ENCODE peak calls at places on chromosome 1, in ten cellular contexts. One of them, this sample, is unnamed.
A peak's percentile ranks its signal among the peaks of the same experiment; 100 is the strongest.

GRCh38 chr1:121418369-121419049 is 233.7 kb downstream of the SRGAP2C start:
- DNase-seq in Calu3: no peak
- DNase-seq in lung: no peak
- DNase-seq in HTR-8/SVneo: no peak
- DNase-seq in hippocampal formation: no peak
- DNase-seq in KG1: no peak
- DNase-seq in lower leg skin: no peak
- DNase-seq in anterior cingulate cortex: no peak
- DNase-seq in GM19239: no peak
- DNase-seq in Right ventricle myocardium superior: no peak
- DNase-seq in this sample: no peak

GRCh38 chr1:230073371-230074035 is 6.5 kb downstream of the GALNT2 start:
- DNase-seq in hippocampal formation: no peak
- DNase-seq in Calu3: no peak
- DNase-seq in Right ventricle myocardium superior: no peak
- DNase-seq in GM19239: no peak
- DNase-seq in KG1: no peak
- DNase-seq in lung: no peak
- DNase-seq in lower leg skin: peak; percentile 15
- DNase-seq in anterior cingulate cortex: no peak
- DNase-seq in HTR-8/SVneo: peak; percentile 54
- DNase-seq in this sample: peak; percentile 82

GRCh38 chr1:212749924-212750535 is 41.5 kb downstream of the NSL1 start:
- DNase-seq in anterior cingulate cortex: no peak
- DNase-seq in hippocampal formation: peak; percentile 16
- DNase-seq in KG1: peak; percentile 22
- DNase-seq in lung: no peak
- DNase-seq in GM19239: no peak
- DNase-seq in HTR-8/SVneo: peak; percentile 76
- DNase-seq in Calu3: peak; percentile 32
- DNase-seq in Right ventricle myocardium superior: no peak
- DNase-seq in lower leg skin: no peak
- DNase-seq in this sample: peak; percentile 65

GRCh38 chr1:205430631-205431305 is 8.9 kb upstream of the LEMD1 start:
- DNase-seq in GM19239: no peak
- DNase-seq in KG1: no peak
- DNase-seq in Calu3: peak; percentile 76
- DNase-seq in lower leg skin: peak; percentile 84
- DNase-seq in anterior cingulate cortex: peak; percentile 31
- DNase-seq in HTR-8/SVneo: peak; percentile 41
- DNase-seq in lung: no peak
- DNase-seq in hippocampal formation: peak; percentile 57
- DNase-seq in Right ventricle myocardium superior: peak; percentile 71
- DNase-seq in this sample: peak; percentile 16

GRCh38 chr1:13694886-13695684 is 4.9 kb upstream of the PRDM2 start:
- DNase-seq in Right ventricle myocardium superior: no peak
- DNase-seq in anterior cingulate cortex: no peak
- DNase-seq in KG1: no peak
- DNase-seq in GM19239: no peak
- DNase-seq in Calu3: no peak
- DNase-seq in HTR-8/SVneo: no peak
- DNase-seq in lung: no peak
- DNase-seq in lower leg skin: no peak
- DNase-seq in hippocampal formation: no peak
- DNase-seq in this sample: no peak

GRCh38 chr1:6700853-6701436 is 671 bp downstream of the DNAJC11 start:
- DNase-seq in GM19239: no peak
- DNase-seq in anterior cingulate cortex: no peak
- DNase-seq in Right ventricle myocardium superior: no peak
- DNase-seq in HTR-8/SVneo: no peak
- DNase-seq in Calu3: no peak
- DNase-seq in lower leg skin: no peak
- DNase-seq in KG1: no peak
- DNase-seq in hippocampal formation: no peak
- DNase-seq in lung: no peak
- DNase-seq in this sample: no peak

GRCh38 chr1:93807301-93807930 is 71.6 kb downstream of the DNTTIP2 start:
- DNase-seq in KG1: no peak
- DNase-seq in lung: no peak
- DNase-seq in Calu3: no peak
- DNase-seq in anterior cingulate cortex: no peak
- DNase-seq in Right ventricle myocardium superior: no peak
- DNase-seq in lower leg skin: no peak
- DNase-seq in hippocampal formation: no peak
- DNase-seq in GM19239: no peak
- DNase-seq in HTR-8/SVneo: no peak
- DNase-seq in this sample: no peak

GRCh38 chr1:175720023-175720422 is 23.4 kb downstream of the TNR start:
- DNase-seq in HTR-8/SVneo: no peak
- DNase-seq in lung: no peak
- DNase-seq in KG1: no peak
- DNase-seq in lower leg skin: no peak
- DNase-seq in GM19239: no peak
- DNase-seq in anterior cingulate cortex: no peak
- DNase-seq in Calu3: no peak
- DNase-seq in hippocampal formation: no peak
- DNase-seq in Right ventricle myocardium superior: no peak
- DNase-seq in this sample: no peak

GRCh38 chr1:31614538-31615005 is 2.9 kb upstream of the HCRTR1 start:
- DNase-seq in Calu3: no peak
- DNase-seq in Right ventricle myocardium superior: no peak
- DNase-seq in lung: no peak
- DNase-seq in anterior cingulate cortex: no peak
- DNase-seq in lower leg skin: peak; percentile 84
- DNase-seq in GM19239: no peak
- DNase-seq in HTR-8/SVneo: no peak
- DNase-seq in KG1: no peak
- DNase-seq in hippocampal formation: no peak
- DNase-seq in this sample: no peak

GRCh38 chr1:109263597-109264378 is 14.4 kb downstream of the CELSR2 start:
- DNase-seq in anterior cingulate cortex: no peak
- DNase-seq in HTR-8/SVneo: peak; percentile 74
- DNase-seq in Calu3: peak; percentile 94
- DNase-seq in Right ventricle myocardium superior: peak; percentile 90
- DNase-seq in hippocampal formation: peak; percentile 87
- DNase-seq in GM19239: peak; percentile 97
- DNase-seq in lung: peak; percentile 94
- DNase-seq in lower leg skin: peak; percentile 96
- DNase-seq in KG1: peak; percentile 49
- DNase-seq in this sample: peak; percentile 89

This sample was measured in RPMI7951.